ENCODE peak calls at places on chromosomes 6 and 20, in nine cellular contexts. Y is lower lobe of right lung, J is IMR-90, O is GM12878, B is sigmoid colon, G is WERI-Rb-1, A is cardiac muscle cell, U is psoas muscle, E is RWPE2. Q is an unnamed sample.

GRCh38 chr6:128474933-128475332 is 45.5 kb downstream of the PTPRK start:
- DNase-seq in O (no peak), B (no peak), J (no peak), U (no peak), A (no peak), E (no peak), Y (no peak), G (no peak), Q (no peak)

GRCh38 chr20:19913927-19914614 is 103.1 kb upstream of the NAA20 start:
- DNase-seq in A (no peak), O (peak; percentile 48), U (no peak), Y (no peak), G (no peak), E (no peak), J (peak; percentile 51), B (no peak), Q (no peak)

GRCh38 chr6:36329798-36330291 is 6.8 kb downstream of the BNIP5 start:
- DNase-seq in A (no peak), B (no peak), E (no peak), U (no peak), G (no peak), O (no peak), Y (no peak), J (no peak), Q (no peak)

GRCh38 chr6:104597541-104598050 is 262.1 kb downstream of the HACE1 start:
- DNase-seq in E (no peak), Y (no peak), G (no peak), A (peak; percentile 57), J (no peak), U (no peak), B (no peak), O (no peak), Q (no peak)

GRCh38 chr20:5658897-5659296 is 91.3 kb upstream of the SHLD1 start:
- DNase-seq in J (peak; percentile 91), B (peak; percentile 90), E (peak; percentile 66), Y (peak; percentile 70), A (peak; percentile 96), G (no peak), U (peak; percentile 67), O (no peak), Q (peak; percentile 41)

GRCh38 chr6:138378463-138378862 is 758 bp downstream of the SMIM28 start:
- DNase-seq in G (no peak), B (no peak), O (no peak), E (no peak), J (no peak), U (no peak), Y (no peak), A (no peak), Q (no peak)

GRCh38 chr6:129849456-129849855 is 11.7 kb downstream of the TMEM244 start:
- DNase-seq in B (no peak), J (peak; percentile 88), O (no peak), A (peak; percentile 94), Y (no peak), E (no peak), G (no peak), U (no peak), Q (no peak)

GRCh38 chr20:37218976-37219375 is 39.6 kb upstream of the MROH8 start:
- DNase-seq in J (no peak), U (no peak), B (no peak), G (no peak), E (no peak), Y (no peak), A (no peak), O (no peak), Q (no peak)

GRCh38 chr6:19613678-19614077 is 223.5 kb upstream of the ID4 start:
- DNase-seq in A (no peak), B (no peak), O (no peak), J (no peak), U (no peak), G (no peak), Y (no peak), E (no peak), Q (no peak)

GRCh38 chr20:34213213-34213612 is 28.0 kb upstream of the ASIP start:
- DNase-seq in B (no peak), O (no peak), G (no peak), U (no peak), J (no peak), Y (no peak), A (no peak), E (no peak), Q (no peak)

GRCh38 chr20:34211591-34211990 is 29.6 kb upstream of the ASIP start:
- DNase-seq in O (no peak), Y (no peak), B (no peak), E (no peak), G (no peak), A (no peak), J (no peak), U (no peak), Q (no peak)

GRCh38 chr20:34210271-34210670 is 31.0 kb upstream of the ASIP start:
- DNase-seq in Y (no peak), E (no peak), U (no peak), O (no peak), G (no peak), A (no peak), B (no peak), J (no peak), Q (no peak)

DNA sequence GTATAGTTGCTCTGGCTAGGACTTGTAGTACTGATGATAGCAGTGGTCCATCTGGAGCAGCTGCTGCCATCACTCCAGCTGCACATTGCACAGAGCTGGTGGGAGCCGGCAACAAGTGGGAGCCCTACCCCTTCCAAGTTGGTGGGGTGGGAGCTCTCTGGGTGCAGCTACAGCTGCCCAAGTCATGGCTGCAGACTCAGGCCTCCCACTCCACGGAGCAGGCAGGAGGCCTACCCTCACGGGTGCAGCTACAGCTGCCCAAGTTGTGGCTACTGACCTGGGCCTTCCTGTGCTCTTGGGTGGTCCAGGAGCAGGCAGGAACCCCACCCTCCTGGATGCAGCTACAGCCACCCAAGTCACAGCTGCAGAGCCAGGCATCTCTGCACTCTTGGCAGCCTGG is 32.1 kb upstream of the ASIP start:
- DNase-seq in O (no peak), A (no peak), J (no peak), E (no peak), Y (no peak), U (no peak), B (no peak), G (no peak), Q (no peak)
- H3K9me3 ChIP-seq in O (no peaks in the 10 kb centered on the region), A (no peaks in the 10 kb centered on the region), J (peaks cover 13% of the 10 kb centered on the region), E (peaks cover 11% of the 10 kb centered on the region), Y (peaks cover 7% of the 10 kb centered on the region), U (peaks cover 11% of the 10 kb centered on the region), B (peaks cover 3% of the 10 kb centered on the region), G (peaks cover 3% of the 10 kb centered on the region), Q (peaks cover 7% of the 10 kb centered on the region)

GRCh38 chr6:1479601-1480236 is 90.3 kb downstream of the FOXF2 start:
- DNase-seq in G (no peak), O (no peak), J (no peak), A (no peak), E (no peak), U (no peak), B (no peak), Y (no peak), Q (no peak)

GRCh38 chr6:1481326-1481725 is 92.0 kb downstream of the FOXF2 start:
- DNase-seq in O (no peak), B (no peak), A (peak; percentile 61), E (no peak), J (peak; percentile 84), G (no peak), Y (no peak), U (no peak), Q (no peak)

GRCh38 chr6:1477432-1478090 is 88.2 kb downstream of the FOXF2 start:
- DNase-seq in U (no peak), Y (no peak), E (no peak), A (peak; percentile 85), J (peak; percentile 83), G (no peak), B (no peak), O (no peak), Q (no peak)

GRCh38 chr6:1482381-1483166 is 93.2 kb downstream of the FOXF2 start:
- DNase-seq in E (no peak), B (no peak), Y (no peak), U (no peak), J (peak; percentile 44), G (no peak), A (no peak), O (peak; percentile 66), Q (no peak)

DNA sequence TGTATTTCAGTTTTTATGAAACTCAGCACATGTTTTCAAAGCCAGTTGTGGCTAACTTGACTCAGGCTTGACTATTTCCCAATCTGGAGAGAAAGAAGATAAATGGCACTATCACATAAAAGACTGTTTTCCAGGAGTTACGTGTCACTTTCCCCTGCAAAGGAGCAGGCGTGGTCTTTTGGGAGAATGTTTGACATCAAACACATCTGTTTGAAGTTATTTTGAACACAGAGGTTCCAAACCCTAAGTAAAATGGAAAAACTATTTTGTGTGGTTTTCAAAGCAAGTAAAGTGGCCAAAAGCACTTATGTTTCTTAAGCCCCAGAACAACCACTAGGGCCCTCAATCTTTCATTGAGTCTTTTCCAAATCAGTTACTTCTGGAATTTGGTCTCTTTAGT is 89.7 kb downstream of the FOXF2 start:
- DNase-seq in U (no peak), A (peak; percentile 79), J (peak; percentile 76), G (no peak), O (no peak), B (no peak), E (no peak), Y (no peak), Q (no peak)
- TF ChIP-seq CTCF in U (no peak), A (peak; percentile 38), J (peak; percentile 19), G (no peak), O (no peak), B (no peak), E (no peak), Y (no peak), Q (no peak)

GRCh38 chr20:49288250-49288751 is 10.4 kb upstream of the ZNFX1 start:
- DNase-seq in J (no peak), U (no peak), E (no peak), Y (no peak), G (no peak), O (no peak), A (no peak), B (no peak), Q (no peak)
- H3K9me3 ChIP-seq in J (peaks cover 15% of the 10 kb centered on the region), U (peaks cover 15% of the 10 kb centered on the region), E (peaks cover 19% of the 10 kb centered on the region), Y (peaks cover 24% of the 10 kb centered on the region), G (no peaks in the 10 kb centered on the region), O (peaks cover 28% of the 10 kb centered on the region), A (no peaks in the 10 kb centered on the region), B (peaks cover 25% of the 10 kb centered on the region), Q (peaks cover 54% of the 10 kb centered on the region)

GRCh38 chr6:1314617-1315016 is 2.7 kb downstream of the FOXQ1 start:
- DNase-seq in A (no peak), G (no peak), Y (no peak), U (no peak), B (no peak), E (no peak), J (no peak), O (no peak), Q (no peak)

GRCh38 chr6:1313364-1313754 is 1.5 kb downstream of the FOXQ1 start:
- DNase-seq in G (peak; percentile 34), J (no peak), E (no peak), B (no peak), Y (no peak), O (no peak), A (no peak), U (no peak), Q (no peak)

GRCh38 chr6:1315201-1315559 is 3.3 kb downstream of the FOXQ1 start:
- DNase-seq in A (no peak), U (no peak), B (no peak), J (no peak), G (no peak), Y (no peak), E (no peak), O (no peak), Q (no peak)

GRCh38 chr6:1312444-1313363 is 806 bp downstream of the FOXQ1 start:
- DNase-seq in U (no peak), G (peak; percentile 79), J (no peak), E (no peak), B (no peak), A (no peak), Y (peak; percentile 69), O (no peak), Q (no peak)

GRCh38 chr6:1313755-1314503 is 2.0 kb downstream of the FOXQ1 start:
- DNase-seq in A (no peak), B (no peak), U (no peak), G (peak; percentile 76), J (no peak), E (no peak), O (no peak), Y (peak; percentile 73), Q (no peak)
- TF ChIP-seq CTCF in A (peak; percentile 21), B (no peak), U (peak; percentile 42), G (peak; percentile 89), J (peak; percentile 45), E (peak; percentile 73), O (no peak), Y (peak; percentile 49), Q (no peak)